ENCODE peak calls at places on chromosomes 7 and 10, in six cellular contexts. One of them, this sample, is unnamed. For H3K4me1, the result is how much of the 10 kb centered on the place peaks cover.

GRCh38 chr7:80385512-80385911 is 126.4 kb downstream of the GNAT3 start:
- DNase-seq in CD8-positive, alpha-beta T cell: no peak
- DNase-seq in right atrium auricular region: no peak
- DNase-seq in testis: no peak
- DNase-seq in spleen: no peak
- DNase-seq in heart left ventricle: no peak
- DNase-seq in this sample: no peak

GRCh38 chr10:12780634-12781601 is 220.6 kb downstream of the CCDC3 start:
- DNase-seq in CD8-positive, alpha-beta T cell: no peak
- DNase-seq in right atrium auricular region: no peak
- DNase-seq in testis: no peak
- DNase-seq in spleen: no peak
- DNase-seq in heart left ventricle: no peak
- DNase-seq in this sample: no peak

GRCh38 chr10:74077416-74077815 is 73.2 kb downstream of the AP3M1 start:
- DNase-seq in CD8-positive, alpha-beta T cell: no peak
- DNase-seq in right atrium auricular region: no peak
- DNase-seq in testis: no peak
- DNase-seq in spleen: no peak
- DNase-seq in heart left ventricle: no peak
- DNase-seq in this sample: no peak

GRCh38 chr10:74612195-74612594 is 214.2 kb upstream of the KAT6B start:
- DNase-seq in CD8-positive, alpha-beta T cell: no peak
- DNase-seq in right atrium auricular region: no peak
- DNase-seq in testis: no peak
- DNase-seq in spleen: no peak
- DNase-seq in heart left ventricle: no peak
- DNase-seq in this sample: no peak

GRCh38 chr10:79070091-79070610 is 1.4 kb downstream of the ZMIZ1 start:
- DNase-seq in CD8-positive, alpha-beta T cell: no peak
- DNase-seq in right atrium auricular region: no peak
- DNase-seq in testis: peak
- DNase-seq in spleen: peak
- DNase-seq in heart left ventricle: peak
- DNase-seq in this sample: no peak

GRCh38 chr7:107644704-107645083 is 15.9 kb upstream of the SLC26A4 start:
- DNase-seq in CD8-positive, alpha-beta T cell: no peak
- DNase-seq in right atrium auricular region: no peak
- DNase-seq in testis: no peak
- DNase-seq in spleen: no peak
- DNase-seq in heart left ventricle: no peak
- DNase-seq in this sample: no peak

GRCh38 chr7:81285142-81285871 is 366.5 kb upstream of the SEMA3C start:
- DNase-seq in CD8-positive, alpha-beta T cell: no peak
- DNase-seq in right atrium auricular region: no peak
- DNase-seq in testis: no peak
- DNase-seq in spleen: no peak
- DNase-seq in heart left ventricle: no peak
- DNase-seq in this sample: no peak

GRCh38 chr7:133746305-133746704 is 380.8 kb upstream of the LRGUK start:
- DNase-seq in CD8-positive, alpha-beta T cell: no peak
- DNase-seq in right atrium auricular region: no peak
- DNase-seq in testis: no peak
- DNase-seq in spleen: no peak
- DNase-seq in heart left ventricle: no peak
- DNase-seq in this sample: no peak

GRCh38 chr10:43211030-43211429 is 55.8 kb downstream of the RASGEF1A start:
- DNase-seq in CD8-positive, alpha-beta T cell: no peak
- DNase-seq in right atrium auricular region: no peak
- DNase-seq in testis: peak
- DNase-seq in spleen: peak
- DNase-seq in heart left ventricle: no peak
- DNase-seq in this sample: peak

GRCh38 chr10:106355450-106355849 is 809.1 kb downstream of the SORCS1 start:
- DNase-seq in CD8-positive, alpha-beta T cell: no peak
- DNase-seq in right atrium auricular region: no peak
- DNase-seq in testis: no peak
- DNase-seq in spleen: no peak
- DNase-seq in heart left ventricle: no peak
- DNase-seq in this sample: no peak

GRCh38 chr10:120600871-120601644 is 144.0 kb downstream of the PLPP4 start:
- DNase-seq in CD8-positive, alpha-beta T cell: no peak
- DNase-seq in right atrium auricular region: no peak
- DNase-seq in testis: no peak
- DNase-seq in spleen: no peak
- DNase-seq in heart left ventricle: no peak
- DNase-seq in this sample: no peak

GRCh38 chr7:149884541-149884940 is 10.8 kb downstream of the ATP6V0E2 start:
- DNase-seq in CD8-positive, alpha-beta T cell: no peak
- DNase-seq in right atrium auricular region: no peak
- DNase-seq in testis: no peak
- DNase-seq in spleen: no peak
- DNase-seq in heart left ventricle: peak
- DNase-seq in this sample: no peak

GRCh38 chr10:49713266-49713665 is 33.8 kb downstream of the C10orf53 start:
- DNase-seq in CD8-positive, alpha-beta T cell: no peak
- DNase-seq in right atrium auricular region: no peak
- DNase-seq in testis: no peak
- DNase-seq in spleen: no peak
- DNase-seq in heart left ventricle: no peak
- DNase-seq in this sample: no peak

GRCh38 chr10:24091294-24091693 is 117.6 kb upstream of the KIAA1217 start:
- DNase-seq in CD8-positive, alpha-beta T cell: no peak
- DNase-seq in right atrium auricular region: no peak
- DNase-seq in testis: no peak
- DNase-seq in spleen: no peak
- DNase-seq in heart left ventricle: no peak
- DNase-seq in this sample: no peak

DNA sequence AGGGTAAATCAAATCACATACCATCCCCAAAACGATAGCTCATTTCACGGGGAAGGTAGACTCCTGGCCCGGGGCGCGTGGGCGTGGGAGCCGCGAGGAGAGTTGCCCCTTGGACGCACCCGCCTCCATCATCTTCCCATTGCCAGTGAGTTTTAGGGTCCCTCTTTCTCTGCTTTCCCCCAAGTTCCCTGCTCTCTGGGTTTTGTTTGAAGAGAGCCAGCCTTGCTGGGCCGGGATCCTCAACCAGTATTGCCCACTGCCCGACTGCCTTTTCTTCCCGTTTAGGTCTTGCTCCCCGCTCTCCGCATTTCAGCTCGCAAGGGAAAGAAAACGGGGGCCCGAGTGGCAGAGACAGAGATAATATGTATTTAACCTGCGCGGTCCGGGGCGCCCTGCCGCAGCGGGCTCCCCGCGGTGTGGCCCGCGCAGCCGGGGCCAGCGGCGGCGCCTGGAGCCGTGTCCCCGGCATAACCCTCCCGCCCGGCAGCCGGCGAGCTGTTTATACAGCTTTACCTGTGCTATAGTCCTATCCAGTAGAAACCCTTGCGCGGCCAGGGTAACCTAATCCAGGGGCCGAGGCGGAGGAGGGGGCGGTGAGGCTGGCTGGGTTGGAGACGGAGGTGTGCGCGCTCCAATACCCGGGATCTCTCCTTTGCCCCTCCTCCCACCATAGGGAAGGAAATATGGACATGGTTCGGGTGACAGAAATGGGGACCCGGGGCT is 5.2 kb upstream of the GATA3 start:
- DNase-seq in CD8-positive, alpha-beta T cell: no peak
- DNase-seq in right atrium auricular region: no peak
- DNase-seq in testis: no peak
- DNase-seq in spleen: no peak
- DNase-seq in heart left ventricle: no peak
- DNase-seq in this sample: no peak
- H3K4me3 ChIP-seq in CD8-positive, alpha-beta T cell: peak
- H3K4me3 ChIP-seq in right atrium auricular region: peak
- H3K4me3 ChIP-seq in testis: no peak
- H3K4me3 ChIP-seq in spleen: peak
- H3K4me3 ChIP-seq in heart left ventricle: peak
- H3K4me3 ChIP-seq in this sample: no peak

GRCh38 chr10:91603173-91603572 is 29.7 kb downstream of the PPP1R3C start:
- DNase-seq in CD8-positive, alpha-beta T cell: no peak
- DNase-seq in right atrium auricular region: no peak
- DNase-seq in testis: no peak
- DNase-seq in spleen: no peak
- DNase-seq in heart left ventricle: no peak
- DNase-seq in this sample: no peak
- H3K27ac ChIP-seq in CD8-positive, alpha-beta T cell: no peak
- H3K27ac ChIP-seq in right atrium auricular region: no peak
- H3K27ac ChIP-seq in testis: no peak
- H3K27ac ChIP-seq in spleen: no peak
- H3K27ac ChIP-seq in heart left ventricle: peak
- H3K27ac ChIP-seq in this sample: no peak

GRCh38 chr10:109988231-109988630 is 19.6 kb upstream of the ADD3 start:
- DNase-seq in CD8-positive, alpha-beta T cell: no peak
- DNase-seq in right atrium auricular region: no peak
- DNase-seq in testis: no peak
- DNase-seq in spleen: no peak
- DNase-seq in heart left ventricle: no peak
- DNase-seq in this sample: no peak
- H3K4me1 ChIP-seq in CD8-positive, alpha-beta T cell: under half
- H3K4me1 ChIP-seq in right atrium auricular region: under half
- H3K4me1 ChIP-seq in testis: under half
- H3K4me1 ChIP-seq in spleen: under half
- H3K4me1 ChIP-seq in heart left ventricle: under half
- H3K4me1 ChIP-seq in this sample: under half

DNA sequence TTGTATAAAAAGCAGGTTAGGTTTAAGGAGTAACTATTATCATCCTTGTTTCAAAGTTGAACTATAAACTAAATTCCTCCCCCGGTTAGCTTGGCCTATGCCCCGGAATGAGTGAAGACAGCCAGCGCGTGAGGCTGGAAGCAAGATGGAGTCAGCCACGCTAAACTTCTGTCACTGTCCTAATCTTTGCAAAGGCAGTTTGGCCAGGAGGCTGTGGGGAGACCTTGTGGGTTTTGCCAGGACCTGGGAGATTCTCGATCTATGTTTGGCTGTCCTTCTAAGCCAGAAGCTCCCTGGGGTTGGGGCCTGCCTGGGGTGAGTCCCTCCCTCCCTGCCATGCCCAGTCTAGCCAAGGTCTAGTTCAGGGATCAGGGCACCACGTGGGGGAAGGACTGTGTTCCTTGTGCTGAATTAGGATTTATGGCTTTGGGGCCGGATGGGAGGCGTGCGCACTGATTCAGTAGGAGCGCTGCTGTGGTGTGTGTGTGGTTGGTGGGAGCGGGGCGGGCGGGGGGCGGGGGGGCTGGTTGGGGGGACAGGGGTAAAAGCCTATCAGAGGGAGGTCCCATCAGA is 872 bp upstream of the GTF2IRD1 start:
- DNase-seq in CD8-positive, alpha-beta T cell: peak
- DNase-seq in right atrium auricular region: no peak
- DNase-seq in testis: peak
- DNase-seq in spleen: no peak
- DNase-seq in heart left ventricle: peak
- DNase-seq in this sample: peak
- H3K4me3 ChIP-seq in CD8-positive, alpha-beta T cell: peak
- H3K4me3 ChIP-seq in right atrium auricular region: peak
- H3K4me3 ChIP-seq in testis: peak
- H3K4me3 ChIP-seq in spleen: peak
- H3K4me3 ChIP-seq in heart left ventricle: peak
- H3K4me3 ChIP-seq in this sample: peak

GRCh38 chr7:1505731-1506550 is 1.8 kb upstream of the INTS1 start:
- DNase-seq in CD8-positive, alpha-beta T cell: no peak
- DNase-seq in right atrium auricular region: no peak
- DNase-seq in testis: peak
- DNase-seq in spleen: peak
- DNase-seq in heart left ventricle: no peak
- DNase-seq in this sample: no peak
- H3K27ac ChIP-seq in CD8-positive, alpha-beta T cell: no peak
- H3K27ac ChIP-seq in right atrium auricular region: peak
- H3K27ac ChIP-seq in testis: no peak
- H3K27ac ChIP-seq in spleen: peak
- H3K27ac ChIP-seq in heart left ventricle: no peak
- H3K27ac ChIP-seq in this sample: no peak

GRCh38 chr7:77839919-77840318 is 41.3 kb downstream of the PHTF2 start:
- DNase-seq in CD8-positive, alpha-beta T cell: no peak
- DNase-seq in right atrium auricular region: no peak
- DNase-seq in testis: no peak
- DNase-seq in spleen: no peak
- DNase-seq in heart left ventricle: no peak
- DNase-seq in this sample: no peak

GRCh38 chr7:77838929-77839491 is 40.4 kb downstream of the PHTF2 start:
- DNase-seq in CD8-positive, alpha-beta T cell: no peak
- DNase-seq in right atrium auricular region: no peak
- DNase-seq in testis: no peak
- DNase-seq in spleen: no peak
- DNase-seq in heart left ventricle: no peak
- DNase-seq in this sample: no peak

GRCh38 chr7:77833136-77833535 is 34.6 kb downstream of the PHTF2 start:
- DNase-seq in CD8-positive, alpha-beta T cell: no peak
- DNase-seq in right atrium auricular region: no peak
- DNase-seq in testis: no peak
- DNase-seq in spleen: no peak
- DNase-seq in heart left ventricle: no peak
- DNase-seq in this sample: no peak

GRCh38 chr7:77837275-77837674 is 38.7 kb downstream of the PHTF2 start:
- DNase-seq in CD8-positive, alpha-beta T cell: no peak
- DNase-seq in right atrium auricular region: no peak
- DNase-seq in testis: no peak
- DNase-seq in spleen: no peak
- DNase-seq in heart left ventricle: no peak
- DNase-seq in this sample: no peak

DNA sequence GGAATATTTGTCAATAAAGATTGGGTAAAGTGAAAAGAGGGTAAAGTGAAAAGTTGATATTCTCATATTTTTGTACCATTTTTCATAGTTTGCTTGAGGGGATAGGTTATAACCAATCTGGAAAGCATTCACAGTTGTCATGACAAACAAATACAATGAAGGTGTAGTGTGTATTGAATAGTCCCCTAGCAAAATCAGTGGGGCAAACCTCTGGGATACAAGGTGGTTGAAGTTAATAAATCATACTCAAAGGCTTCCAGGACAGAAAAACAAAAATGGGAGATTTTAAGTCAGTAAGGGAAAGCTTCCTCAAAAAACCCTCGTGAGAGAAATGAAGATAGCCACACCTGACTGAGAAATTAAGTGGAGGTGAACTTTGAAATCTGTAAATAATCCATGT is 39.4 kb downstream of the PHTF2 start:
- DNase-seq in CD8-positive, alpha-beta T cell: no peak
- DNase-seq in right atrium auricular region: no peak
- DNase-seq in testis: no peak
- DNase-seq in spleen: no peak
- DNase-seq in heart left ventricle: no peak
- DNase-seq in this sample: no peak
- H3K4me1 ChIP-seq in CD8-positive, alpha-beta T cell: under half
- H3K4me1 ChIP-seq in right atrium auricular region: under half
- H3K4me1 ChIP-seq in testis: under half
- H3K4me1 ChIP-seq in spleen: under half
- H3K4me1 ChIP-seq in heart left ventricle: under half
- H3K4me1 ChIP-seq in this sample: under half

DNA sequence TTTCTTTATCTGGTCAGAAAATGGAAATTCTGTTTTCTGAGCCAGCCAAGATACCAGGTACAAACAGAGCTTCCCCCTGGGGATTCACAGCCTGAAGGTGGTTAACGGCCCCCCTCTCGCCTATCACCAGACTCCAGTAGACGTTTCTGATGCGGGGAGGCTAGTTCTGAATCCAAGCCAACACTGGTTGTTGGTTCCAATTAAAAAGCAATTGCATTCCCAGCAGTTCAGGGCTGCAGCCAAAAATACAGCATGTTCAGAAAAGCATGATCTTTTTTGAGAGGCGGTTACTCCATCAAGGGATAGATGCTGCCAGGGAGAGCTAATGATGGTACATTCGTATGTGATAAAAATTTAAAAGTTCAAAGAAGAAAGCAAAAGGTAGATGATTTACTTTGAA is 480.9 kb downstream of the GALNT17 start:
- DNase-seq in CD8-positive, alpha-beta T cell: no peak
- DNase-seq in right atrium auricular region: no peak
- DNase-seq in testis: peak
- DNase-seq in spleen: no peak
- DNase-seq in heart left ventricle: peak
- DNase-seq in this sample: no peak
- H3K4me3 ChIP-seq in CD8-positive, alpha-beta T cell: no peak
- H3K4me3 ChIP-seq in right atrium auricular region: no peak
- H3K4me3 ChIP-seq in testis: no peak
- H3K4me3 ChIP-seq in spleen: no peak
- H3K4me3 ChIP-seq in heart left ventricle: no peak
- H3K4me3 ChIP-seq in this sample: no peak

This sample was measured in CD8-positive, alpha-beta memory T cell.